ENCODE peak calls at places on chromosomes 3 and 15, in four cellular contexts. J is NCI-H1092; P is naive thymus-derived CD8-positive, alpha-beta T cell; K is kidney tubule cell. S is an unnamed sample.

GRCh38 chr15:25435474-25436243 is 3.2 kb downstream of the UBE3A start:
- DNase-seq in J (no peak), P (no peak), K (no peak), S (no peak)

GRCh38 chr3:134708671-134709070 is 57.8 kb upstream of the KY start:
- DNase-seq in J (no peak), P (no peak), K (peak), S (no peak)

GRCh38 chr15:34657469-34658127 is 74.1 kb upstream of the GOLGA8B start:
- DNase-seq in J (no peak), P (no peak), K (no peak), S (no peak)

GRCh38 chr15:75397494-75397893 is 29.1 kb upstream of the MAN2C1 start:
- DNase-seq in J (no peak), P (no peak), K (no peak), S (no peak)

GRCh38 chr3:185477316-185477715 is 21.5 kb downstream of the TMEM41A start:
- DNase-seq in J (no peak), P (no peak), K (no peak), S (no peak)

GRCh38 chr3:69547457-69548014 is 161.6 kb upstream of the FRMD4B start:
- DNase-seq in J (no peak), P (no peak), K (no peak), S (no peak)

GRCh38 chr15:80953953-80954778 is 35.5 kb downstream of the MESD start:
- DNase-seq in J (no peak), P (no peak), K (no peak), S (no peak)

GRCh38 chr15:51227967-51228783 is 110.2 kb downstream of the CYP19A1 start:
- DNase-seq in J (no peak), P (no peak), K (peak), S (peak)

GRCh38 chr15:65772909-65773308 is 19.2 kb downstream of the DENND4A start:
- DNase-seq in J (no peak), P (no peak), K (no peak), S (no peak)

GRCh38 chr15:44956388-44956787 is at the start of gene TERB2:
- DNase-seq in J (no peak), P (no peak), K (no peak), S (no peak)

GRCh38 chr15:90497374-90497773 is 32.3 kb upstream of the CRTC3 start:
- DNase-seq in J (no peak), P (no peak), K (no peak), S (no peak)

GRCh38 chr3:116038968-116039950 is 406.0 kb downstream of the LSAMP start:
- DNase-seq in J (no peak), P (no peak), K (no peak), S (no peak)

GRCh38 chr3:129809297-129809696 is 84.2 kb downstream of the TMCC1 start:
- DNase-seq in J (no peak), P (no peak), K (no peak), S (no peak)